ENCODE peak calls at places on chromosomes 5 and 9, in ten cellular contexts. E, K, A, N, P, W, M, Z, I and Q are unnamed samples.

GRCh38 chr9:91334053-91334452 is 27.7 kb downstream of the AUH start:
- DNase-seq in E (peak), K (no peak), A (no peak), N (no peak), P (peak), W (no peak), M (peak), Z (no peak), I (no peak), Q (no peak)

GRCh38 chr5:74232281-74232680 is 408.2 kb downstream of the ENC1 start:
- DNase-seq in E (peak), K (no peak), A (no peak), N (peak), P (peak), W (no peak), M (peak), Z (no peak), I (no peak), Q (peak)

GRCh38 chr5:432928-433791 is 9.8 kb upstream of the EXOC3 start:
- DNase-seq in E (no peak), K (no peak), A (no peak), N (no peak), P (no peak), W (peak), M (no peak), Z (no peak), I (no peak), Q (no peak)

GRCh38 chr5:118405650-118406061 is 582.7 kb downstream of the DTWD2 start:
- DNase-seq in E (no peak), K (no peak), A (no peak), N (no peak), P (no peak), W (peak), M (peak), Z (no peak), I (no peak), Q (no peak)

GRCh38 chr5:159337291-159337974 is 7.1 kb upstream of the IL12B start:
- DNase-seq in E (peak), K (no peak), A (peak), N (peak), P (peak), W (no peak), M (peak), Z (no peak), I (no peak), Q (peak)

GRCh38 chr9:87573841-87574342 is 76.2 kb downstream of the DAPK1 start:
- DNase-seq in E (no peak), K (no peak), A (no peak), N (no peak), P (peak), W (no peak), M (no peak), Z (no peak), I (no peak), Q (no peak)

GRCh38 chr5:78361226-78361993 is 993 bp downstream of the SCAMP1 start:
- DNase-seq in E (peak), K (peak), A (peak), N (peak), P (peak), W (peak), M (peak), Z (peak), I (peak), Q (no peak)

GRCh38 chr9:137027369-137028012 is 546 bp downstream of the ABCA2 start:
- DNase-seq in E (no peak), K (no peak), A (no peak), N (no peak), P (peak), W (peak), M (no peak), Z (no peak), I (no peak), Q (no peak)

GRCh38 chr9:72127753-72128152 is 21.5 kb upstream of the GDA start:
- DNase-seq in E (no peak), K (no peak), A (no peak), N (no peak), P (no peak), W (no peak), M (no peak), Z (no peak), I (no peak), Q (no peak)

GRCh38 chr9:116812231-116813028 is 125.3 kb downstream of the TRIM32 start:
- DNase-seq in E (no peak), K (no peak), A (no peak), N (peak), P (peak), W (no peak), M (peak), Z (no peak), I (no peak), Q (no peak)

GRCh38 chr9:93592389-93593021 is 16.1 kb downstream of the PHF2 start:
- DNase-seq in E (no peak), K (no peak), A (peak), N (no peak), P (no peak), W (no peak), M (peak), Z (no peak), I (peak), Q (no peak)
- TF ChIP-seq CTCF in E (peak), K (no peak), A (no peak), N (no peak), P (no peak), W (no peak), M (peak), Z (no peak), I (peak), Q (peak)

GRCh38 chr9:86500031-86500430 is 145.8 kb upstream of the TUT7 start:
- DNase-seq in E (no peak), K (no peak), A (no peak), N (no peak), P (peak), W (no peak), M (peak), Z (no peak), I (no peak), Q (no peak)
- H3K4me3 ChIP-seq in E (no peak), K (no peak), A (no peak), N (no peak), P (no peak), W (no peak), M (no peak), Z (no peak), I (no peak), Q (no peak)

DNA sequence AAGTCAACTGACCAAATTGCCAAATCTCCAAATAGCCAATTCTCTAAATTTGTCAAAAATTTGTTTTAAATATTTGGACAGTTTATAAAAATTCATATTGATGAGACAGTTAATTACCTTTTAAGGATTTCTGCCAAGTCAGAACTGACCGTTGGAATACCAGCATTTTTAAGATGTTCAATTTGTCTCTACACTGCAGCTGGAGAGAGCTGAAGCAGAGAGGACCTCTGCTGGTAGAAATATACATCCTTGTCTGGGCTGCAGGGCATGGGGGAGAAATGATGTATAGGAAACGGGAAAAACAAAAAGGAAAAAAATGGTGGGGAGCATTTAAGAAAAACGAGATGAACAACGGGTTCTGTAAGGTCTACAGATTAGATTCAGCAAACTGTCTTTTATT is 16.8 kb downstream of the NR6A1 start:
- DNase-seq in E (peak), K (no peak), A (peak), N (no peak), P (peak), W (peak), M (peak), Z (no peak), I (peak), Q (no peak)
- TF ChIP-seq CTCF in E (peak), K (peak), A (peak), N (peak), P (peak), W (peak), M (peak), Z (no peak), I (peak), Q (peak)

DNA sequence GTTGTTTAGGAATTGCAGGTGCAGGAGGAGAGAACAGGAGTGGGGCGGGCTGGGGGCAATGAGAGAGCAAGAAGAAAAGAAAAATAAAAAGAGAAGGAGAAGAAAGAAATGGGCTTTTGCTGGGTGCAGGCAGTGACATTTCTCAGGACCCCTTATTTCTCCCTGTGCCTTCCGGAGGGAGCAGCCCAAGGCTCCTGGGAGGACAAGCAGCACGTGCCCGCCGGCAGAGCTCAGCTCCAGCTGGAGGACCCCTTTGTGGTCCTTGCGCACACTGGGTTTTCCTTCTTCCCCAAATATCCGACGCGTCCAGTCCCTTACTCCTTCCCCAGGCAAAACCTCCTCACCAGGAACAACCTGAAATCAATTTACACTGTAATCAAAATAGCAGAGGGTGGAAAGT is 2.0 kb downstream of the BTNL9 start:
- DNase-seq in E (no peak), K (no peak), A (no peak), N (no peak), P (no peak), W (no peak), M (no peak), Z (no peak), I (no peak), Q (no peak)
- H3K4me3 ChIP-seq in E (no peak), K (no peak), A (no peak), N (no peak), P (no peak), W (no peak), M (no peak), Z (no peak), I (no peak), Q (no peak)

GRCh38 chr9:95044731-95045508 is 272.6 kb downstream of the FANCC start:
- DNase-seq in E (no peak), K (no peak), A (peak), N (no peak), P (no peak), W (peak), M (no peak), Z (no peak), I (no peak), Q (no peak)
- TF ChIP-seq CTCF in E (no peak), K (no peak), A (peak), N (no peak), P (peak), W (peak), M (peak), Z (no peak), I (no peak), Q (peak)

DNA sequence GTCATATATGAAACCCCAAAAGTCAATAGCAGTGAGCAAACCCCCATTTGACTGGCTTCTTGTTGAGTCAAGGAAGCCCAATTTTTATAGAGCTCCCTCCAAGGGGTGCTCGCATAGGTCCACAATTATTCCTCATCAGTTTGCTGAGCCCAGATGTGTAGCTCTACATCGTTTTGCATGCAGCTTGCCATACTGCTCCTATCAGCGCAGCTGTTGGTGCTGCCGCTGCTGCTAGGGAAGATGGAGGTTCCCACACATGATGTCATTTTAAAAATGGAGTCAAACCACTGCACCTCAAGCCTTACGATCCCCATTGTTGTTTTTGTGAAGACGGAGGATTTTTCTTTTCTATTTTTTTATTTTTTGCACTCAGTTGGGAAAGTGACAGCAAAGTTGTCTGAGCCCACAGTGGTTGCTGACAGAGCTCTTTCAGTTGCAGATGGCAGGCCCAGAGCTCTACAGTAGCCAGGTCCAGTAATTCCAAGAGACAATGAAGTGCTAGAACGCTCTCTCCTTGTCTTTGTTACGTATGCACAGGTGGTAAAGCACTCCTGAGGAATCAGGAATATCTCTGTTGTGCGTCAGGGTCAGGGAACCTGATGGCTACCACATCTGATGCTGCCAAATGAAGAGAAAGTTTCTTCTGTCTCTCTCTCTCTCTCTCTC is 23.2 kb upstream of the C5orf63 start:
- DNase-seq in E (no peak), K (no peak), A (no peak), N (no peak), P (no peak), W (no peak), M (no peak), Z (no peak), I (no peak), Q (no peak)
- H3K4me3 ChIP-seq in E (no peak), K (no peak), A (no peak), N (no peak), P (no peak), W (no peak), M (no peak), Z (no peak), I (no peak), Q (no peak)